ENCODE peak calls at places on chromosomes 4 and X, in five cellular contexts. S, M, F, H and A are unnamed samples.

GRCh38 chrX:23386726-23387125 is 52.1 kb downstream of the PTCHD1 start:
- DNase-seq in M (no peak), F (no peak), S (no peak), H (no peak), A (no peak)

GRCh38 chr4:10007772-10008171 is 13.5 kb downstream of the SLC2A9 start:
- DNase-seq in M (no peak), H (no peak), F (no peak), S (no peak), A (no peak)

GRCh38 chr4:96205143-96205542 is 365.2 kb downstream of the PDHA2 start:
- DNase-seq in H (no peak), F (no peak), M (no peak), S (no peak), A (no peak)

GRCh38 chrX:115957862-115958490 is 212.6 kb upstream of the AGTR2 start:
- DNase-seq in M (no peak), F (no peak), S (no peak), H (no peak), A (peak)

GRCh38 chr4:25401066-25401465 is 24.0 kb downstream of the ANAPC4 start:
- DNase-seq in M (no peak), H (no peak), F (no peak), S (no peak), A (no peak)

GRCh38 chr4:40228497-40229365 is 31.9 kb downstream of the RHOH start:
- DNase-seq in M (no peak), F (no peak), S (no peak), H (no peak), A (no peak)

GRCh38 chrX:10597871-10598270 is 22.5 kb downstream of the MID1 start:
- DNase-seq in S (no peak), F (no peak), H (no peak), M (no peak), A (peak)

GRCh38 chrX:30992381-30992904 is 79.4 kb downstream of the FTHL17 start:
- DNase-seq in H (no peak), F (peak), S (no peak), M (no peak), A (peak)

GRCh38 chr4:146442801-146443200 is 78.9 kb downstream of the SLC10A7 start:
- DNase-seq in H (no peak), S (no peak), M (no peak), F (no peak), A (no peak)

GRCh38 chr4:144894525-144894924 is 203.5 kb downstream of the ANAPC10 start:
- DNase-seq in F (no peak), H (no peak), S (no peak), M (no peak), A (no peak)